ENCODE peak calls at places on chromosomes 7 and 10, in five cellular contexts. S is H9, H is IMR-90, G is astrocyte, E is HCT116. T is an unnamed sample.

GRCh38 chr7:128322040-128322643 is 21.6 kb downstream of the RBM28 start:
- DNase-seq in S (no peak), H (peak; percentile 54), G (peak; percentile 28), E (no peak), T (peak; percentile 53)

GRCh38 chr10:24762161-24762924 is 38.7 kb upstream of the ARHGAP21 start:
- DNase-seq in S (no peak), H (no peak), G (peak; percentile 46), E (no peak), T (peak; percentile 13)

GRCh38 chr10:87578799-87579401 is 74.2 kb downstream of the MINPP1 start:
- DNase-seq in S (no peak), H (peak; percentile 31), G (no peak), E (no peak), T (peak; percentile 55)

GRCh38 chr7:14836006-14836405 is 66.5 kb downstream of the DGKB start:
- DNase-seq in S (no peak), H (no peak), G (no peak), E (no peak), T (no peak)

GRCh38 chr7:151404216-151405011 is 5.4 kb downstream of the WDR86 start:
- DNase-seq in S (peak; percentile 25), H (no peak), G (peak; percentile 11), E (peak; percentile 19), T (no peak)

GRCh38 chr10:89369142-89370105 is 8.4 kb upstream of the IFIT1B start:
- DNase-seq in S (no peak), H (peak; percentile 60), G (peak; percentile 73), E (no peak), T (peak; percentile 59)

GRCh38 chr7:9498303-9498702 is 1064.9 kb downstream of the NXPH1 start:
- DNase-seq in S (no peak), H (no peak), G (no peak), E (no peak), T (no peak)

GRCh38 chr10:36349445-36350063 is 707.5 kb upstream of the FZD8 start:
- DNase-seq in S (no peak), H (peak; percentile 91), G (peak; percentile 82), E (no peak), T (no peak)

GRCh38 chr7:111145472-111145871 is 54.5 kb downstream of the LRRN3 start:
- DNase-seq in S (no peak), H (no peak), G (no peak), E (no peak), T (no peak)

GRCh38 chr10:121965996-121966395 is 9.0 kb downstream of the NSMCE4A start:
- DNase-seq in S (no peak), H (no peak), G (no peak), E (no peak), T (no peak)

GRCh38 chr7:34043461-34044318 is 138.4 kb downstream of the BMPER start:
- DNase-seq in S (no peak), H (no peak), G (no peak), E (no peak), T (no peak)

GRCh38 chr10:124240721-124241350 is 147.4 kb upstream of the CHST15 start:
- DNase-seq in S (peak; percentile 50), H (no peak), G (no peak), E (no peak), T (no peak)

GRCh38 chr7:139105037-139105382 is 4.5 kb downstream of the ZC3HAV1 start:
- DNase-seq in S (no peak), H (no peak), G (no peak), E (no peak), T (no peak)

GRCh38 chr10:121662945-121663917 is 65.0 kb upstream of the FGFR2 start:
- DNase-seq in S (peak; percentile 80), H (no peak), G (no peak), E (peak; percentile 22), T (no peak)

GRCh38 chr7:114370177-114370576 is 44.4 kb upstream of the FOXP2 start:
- DNase-seq in S (no peak), H (no peak), G (no peak), E (no peak), T (no peak)

GRCh38 chr7:119974972-119975371 is 298.0 kb upstream of the KCND2 start:
- DNase-seq in S (no peak), H (no peak), G (no peak), E (no peak), T (no peak)

GRCh38 chr10:8998751-8999150 is 944.3 kb downstream of the GATA3 start:
- DNase-seq in S (no peak), H (no peak), G (peak; percentile 44), E (no peak), T (no peak)

GRCh38 chr7:92768501-92769360 is 67.6 kb downstream of the CDK6 start:
- DNase-seq in S (no peak), H (peak; percentile 64), G (no peak), E (no peak), T (peak; percentile 29)

GRCh38 chr7:103592844-103593243 is 146.8 kb upstream of the SLC26A5 start:
- DNase-seq in S (no peak), H (no peak), G (no peak), E (no peak), T (peak; percentile 41)

GRCh38 chr7:33673029-33673700 is 232.2 kb upstream of the BMPER start:
- DNase-seq in S (no peak), H (no peak), G (no peak), E (no peak), T (no peak)

GRCh38 chr7:150340024-150340749 is 1.2 kb downstream of the RARRES2 start:
- DNase-seq in S (no peak), H (peak; percentile 42), G (peak; percentile 72), E (no peak), T (no peak)

GRCh38 chr7:94687810-94688209 is 31.9 kb upstream of the SGCE start:
- DNase-seq in S (no peak), H (peak; percentile 39), G (no peak), E (no peak), T (no peak)

GRCh38 chr7:98228801-98229200 is 17.6 kb downstream of the BHLHA15 start:
- DNase-seq in S (no peak), H (no peak), G (no peak), E (no peak), T (no peak)
- H2AFZ ChIP-seq in S (no peak overlapping the region), H (no peak overlapping the region), G (no peak overlapping the region), E (no peak overlapping the region), T (no peak overlapping the region)

GRCh38 chr7:39810204-39810642 is 139.8 kb upstream of the CDK13 start:
- DNase-seq in S (peak; percentile 44), H (no peak), G (no peak), E (peak; percentile 22), T (no peak)
- TF ChIP-seq CTCF in S (peak; percentile 31), H (no peak), G (no peak), E (peak; percentile 29), T (no peak)

GRCh38 chr7:80087051-80087767 is 47.4 kb upstream of the GNAI1 start:
- DNase-seq in S (no peak), H (peak; percentile 82), G (peak; percentile 93), E (peak; percentile 27), T (peak; percentile 19)
- H2AFZ ChIP-seq in S (no peak overlapping the region), H (peak overlapping the region; percentile 60), G (peak overlapping the region; percentile 9), E (peak overlapping the region; percentile 96), T (peak overlapping the region; percentile 9)

GRCh38 chr7:4103352-4104091 is 578.6 kb upstream of the FOXK1 start:
- DNase-seq in S (peak; percentile 52), H (peak; percentile 7), G (peak; percentile 64), E (peak; percentile 32), T (peak; percentile 67)
- TF ChIP-seq CTCF in S (peak; percentile 63), H (no peak), G (peak; percentile 20), E (peak; percentile 56), T (peak; percentile 69)

DNA sequence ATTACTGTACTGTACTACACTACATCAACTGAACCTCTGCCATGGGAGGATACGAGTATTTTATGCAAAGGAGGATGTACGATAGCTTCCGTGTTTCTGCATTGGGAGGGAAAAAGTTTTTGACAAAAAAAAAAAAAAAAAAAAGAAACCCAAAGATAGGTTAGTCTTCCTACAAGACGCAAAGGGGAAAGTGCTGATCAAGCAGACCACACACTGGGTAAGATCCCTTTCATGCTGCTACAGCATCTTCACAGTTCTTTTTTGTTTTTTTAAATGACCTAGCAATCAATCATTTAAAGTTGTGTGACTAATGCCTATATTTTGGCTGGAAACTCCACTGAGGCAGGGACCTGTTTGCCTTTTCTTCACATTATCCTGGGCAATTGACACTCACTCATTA is 87.9 kb downstream of the RAPGEF5 start:
- DNase-seq in S (no peak), H (no peak), G (no peak), E (no peak), T (no peak)
- H2AFZ ChIP-seq in S (no peak overlapping the region), H (no peak overlapping the region), G (no peak overlapping the region), E (no peak overlapping the region), T (no peak overlapping the region)

GRCh38 chr10:74153123-74153522 is 2.1 kb downstream of the ADK start:
- DNase-seq in S (no peak), H (peak; percentile 66), G (peak; percentile 35), E (peak; percentile 34), T (peak; percentile 71)
- TF ChIP-seq CTCF in S (peak; percentile 56), H (peak; percentile 61), G (peak; percentile 51), E (peak; percentile 71), T (peak; percentile 87)

GRCh38 chr7:134645935-134646334 is 718 bp upstream of the BPGM start:
- DNase-seq in S (no peak), H (peak; percentile 65), G (peak; percentile 55), E (no peak), T (peak; percentile 12)

GRCh38 chr7:134643131-134643530 is 3.5 kb upstream of the BPGM start:
- DNase-seq in S (no peak), H (no peak), G (no peak), E (no peak), T (peak; percentile 27)

GRCh38 chr7:134648456-134648855 is 1.8 kb downstream of the BPGM start:
- DNase-seq in S (no peak), H (no peak), G (no peak), E (no peak), T (no peak)

GRCh38 chr7:134646425-134647305 is at the start of gene BPGM:
- DNase-seq in S (peak; percentile 99), H (peak; percentile 100), G (peak; percentile 100), E (peak; percentile 100), T (peak; percentile 99)

DNA sequence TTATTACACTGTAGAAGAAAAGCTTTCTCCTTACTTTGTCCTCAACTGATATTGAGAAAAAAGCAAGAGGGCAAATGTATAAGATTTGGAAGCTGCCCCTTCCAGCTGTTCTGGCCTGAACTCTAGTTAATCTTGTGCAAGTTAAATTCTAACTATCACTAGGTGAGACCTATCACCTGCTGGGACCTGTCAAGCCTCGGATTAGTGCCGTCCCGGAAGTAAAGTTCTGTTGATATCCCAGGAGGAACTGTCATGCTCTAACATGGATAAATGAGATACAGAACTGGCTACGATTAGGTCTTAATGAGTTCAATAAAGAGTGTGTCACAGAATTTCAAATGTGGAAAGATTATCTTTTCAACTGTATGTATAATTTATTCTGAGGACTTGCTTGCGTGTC is 1.2 kb upstream of the BPGM start:
- DNase-seq in S (no peak), H (no peak), G (no peak), E (no peak), T (no peak)
- H2AFZ ChIP-seq in S (no peak overlapping the region), H (no peak overlapping the region), G (no peak overlapping the region), E (no peak overlapping the region), T (no peak overlapping the region)

GRCh38 chr7:105643384-105643783 is 62.1 kb upstream of the EFCAB10 start:
- DNase-seq in S (peak; percentile 86), H (no peak), G (no peak), E (no peak), T (no peak)
- TF ChIP-seq CTCF in S (peak; percentile 66), H (no peak), G (no peak), E (no peak), T (no peak)